ENCODE peak calls at places on chromosome 22, in five cellular contexts. C is endodermal cell, Y is NCI-H187 treated with DMSO at 0.1 percent for 48 hours, B is Caki2, S is DMS153. U is an unnamed sample.
A peak's percentile ranks its signal among the peaks of the same experiment; 100 is the strongest.

GRCh38 chr22:37138879-37139561 is 10.7 kb downstream of the IL2RB start:
- DNase-seq in S (no peak), C (no peak), B (no peak), Y (no peak), U (no peak)

GRCh38 chr22:29044657-29045176 is 16.9 kb downstream of the C22orf31 start:
- DNase-seq in C (no peak), S (no peak), B (peak; percentile 84), Y (no peak), U (no peak)

GRCh38 chr22:24727218-24727851 is 47.2 kb downstream of the PIWIL3 start:
- DNase-seq in C (no peak), Y (peak; percentile 15), S (peak; percentile 90), B (peak; percentile 94), U (peak; percentile 52)

GRCh38 chr22:22856885-22857606 is 30.6 kb upstream of the IGLL5 start:
- DNase-seq in B (no peak), Y (no peak), C (no peak), S (no peak), U (no peak)

GRCh38 chr22:22181515-22181959 is 63.0 kb upstream of the VPREB1 start:
- DNase-seq in C (no peak), Y (no peak), B (peak; percentile 89), S (no peak), U (no peak)

GRCh38 chr22:50739279-50739691 is 1.3 kb downstream of the ACR start:
- DNase-seq in B (no peak), Y (no peak), S (no peak), C (peak; percentile 36), U (no peak)

GRCh38 chr22:30208631-30209603 is 37.6 kb downstream of the LIF start:
- DNase-seq in C (peak; percentile 73), S (no peak), B (peak; percentile 77), Y (no peak), U (no peak)

GRCh38 chr22:37193629-37194191 is 5.7 kb upstream of the C1QTNF6 start:
- DNase-seq in B (no peak), Y (no peak), S (no peak), C (no peak), U (no peak)

GRCh38 chr22:40058265-40058664 is 63.5 kb downstream of the FAM83F start:
- DNase-seq in Y (no peak), C (no peak), S (no peak), B (no peak), U (no peak)

GRCh38 chr22:25038239-25038638 is 85.7 kb downstream of the KIAA1671 start:
- DNase-seq in C (no peak), S (no peak), B (no peak), Y (no peak), U (no peak)

GRCh38 chr22:21917959-21918261 is 34.7 kb downstream of the PPM1F start:
- DNase-seq in C (no peak), S (no peak), Y (no peak), B (no peak), U (no peak)

GRCh38 chr22:45067731-45068130 is 57.9 kb upstream of the PHF21B start:
- DNase-seq in C (no peak), S (no peak), B (no peak), Y (no peak), U (no peak)

GRCh38 chr22:31093090-31093850 is 12.2 kb downstream of the SMTN start:
- DNase-seq in B (no peak), S (no peak), C (peak; percentile 38), Y (no peak), U (no peak)

GRCh38 chr22:40920526-40920925 is 30.7 kb upstream of the RBX1 start:
- DNase-seq in B (no peak), Y (no peak), C (no peak), S (no peak), U (no peak)

GRCh38 chr22:30488121-30488520 is 16.3 kb upstream of the SEC14L3 start:
- DNase-seq in B (no peak), Y (no peak), S (no peak), C (peak; percentile 56), U (no peak)

GRCh38 chr22:43800970-43801369 is 11.1 kb downstream of the EFCAB6 start:
- DNase-seq in Y (no peak), S (no peak), C (no peak), B (no peak), U (no peak)

GRCh38 chr22:35439365-35439717 is 39.4 kb downstream of the MCM5 start:
- DNase-seq in S (no peak), C (no peak), Y (no peak), B (no peak), U (no peak)

GRCh38 chr22:19783531-19784395 is 23.2 kb downstream of the TBX1 start:
- DNase-seq in S (no peak), Y (no peak), C (no peak), B (no peak), U (no peak)

GRCh38 chr22:32707971-32708370 is 93.5 kb upstream of the TIMP3 start:
- DNase-seq in Y (no peak), B (no peak), C (no peak), S (no peak), U (no peak)

GRCh38 chr22:41286639-41287091 is 678 bp upstream of the RANGAP1 start:
- DNase-seq in Y (no peak), S (peak; percentile 57), B (no peak), C (no peak), U (no peak)

GRCh38 chr22:20151276-20151588 is 377 bp upstream of the CCDC188 start:
- DNase-seq in S (no peak), Y (no peak), B (no peak), C (no peak), U (no peak)

GRCh38 chr22:22870577-22871398 is 16.8 kb upstream of the IGLL5 start:
- DNase-seq in Y (no peak), C (peak; percentile 58), B (no peak), S (no peak), U (no peak)

U was measured in NCI-H2107.